ENCODE peak calls at places on chromosomes 2 and 18, in five cellular contexts. S is neuronal stem cell, R is mesenchymal stem cell, B is IMR-90, O is H1. V is an unnamed sample.

GRCh38 chr18:47150824-47151366 is 595 bp upstream of the HDHD2 start:
- DNase-seq in S (no peak), R (no peak), B (no peak), O (no peak), V (no peak)

GRCh38 chr2:26772064-26773001 is 8.2 kb downstream of the SLC35F6 start:
- DNase-seq in S (no peak), R (peak; percentile 68), B (peak; percentile 38), O (no peak), V (peak; percentile 51)

GRCh38 chr2:35989040-35989439 is 366.5 kb upstream of the CRIM1 start:
- DNase-seq in S (no peak), R (no peak), B (no peak), O (no peak), V (no peak)

GRCh38 chr2:235238537-235238936 is 255.3 kb upstream of the AGAP1 start:
- DNase-seq in S (no peak), R (peak; percentile 60), B (peak; percentile 46), O (no peak), V (no peak)

GRCh38 chr2:195632852-195633572 is 24.0 kb upstream of the SLC39A10 start:
- DNase-seq in S (no peak), R (no peak), B (no peak), O (no peak), V (no peak)

GRCh38 chr18:8300749-8301148 is 308.5 kb upstream of the RAB12 start:
- DNase-seq in S (no peak), R (no peak), B (peak; percentile 34), O (no peak), V (no peak)

GRCh38 chr2:105243961-105244360 is 2.4 kb downstream of the GPR45 start:
- DNase-seq in S (no peak), R (no peak), B (no peak), O (no peak), V (no peak)

GRCh38 chr2:20300656-20301055 is 50.0 kb downstream of the PUM2 start:
- DNase-seq in S (no peak), R (no peak), B (no peak), O (no peak), V (peak; percentile 26)

GRCh38 chr2:3284657-3285630 is 92.7 kb downstream of the EIPR1 start:
- DNase-seq in S (no peak), R (no peak), B (no peak), O (no peak), V (no peak)

GRCh38 chr2:180698668-180699067 is 281.7 kb upstream of the UBE2E3 start:
- DNase-seq in S (no peak), R (no peak), B (no peak), O (no peak), V (no peak)

GRCh38 chr2:163595033-163595432 is 140.8 kb downstream of the FIGN start:
- DNase-seq in S (no peak), R (no peak), B (peak; percentile 4), O (no peak), V (no peak)

GRCh38 chr18:75429975-75430374 is 2.5 kb upstream of the SMIM21 start:
- DNase-seq in S (no peak), R (no peak), B (no peak), O (no peak), V (no peak)

GRCh38 chr18:10234912-10235439 is 219.5 kb upstream of the APCDD1 start:
- DNase-seq in S (no peak), R (peak; percentile 84), B (peak; percentile 85), O (no peak), V (no peak)

GRCh38 chr18:78105611-78106010 is 856.0 kb downstream of the GALR1 start:
- DNase-seq in S (no peak), R (no peak), B (no peak), O (no peak), V (no peak)

GRCh38 chr2:85011098-85011497 is 40.1 kb downstream of the KCMF1 start:
- DNase-seq in S (no peak), R (no peak), B (no peak), O (no peak), V (no peak)

GRCh38 chr2:53545159-53546055 is 222.2 kb upstream of the CHAC2 start:
- DNase-seq in S (no peak), R (no peak), B (no peak), O (no peak), V (no peak)

GRCh38 chr2:41400057-41400665 is 647.7 kb upstream of the PKDCC start:
- DNase-seq in S (peak; percentile 20), R (peak; percentile 12), B (no peak), O (no peak), V (no peak)

GRCh38 chr2:202337706-202338346 is 38.3 kb upstream of the BMPR2 start:
- DNase-seq in S (no peak), R (no peak), B (no peak), O (no peak), V (no peak)
- H2BK5ac ChIP-seq in S (no peak overlapping the region), R (no peak overlapping the region), B (no peak overlapping the region), O (no peak overlapping the region), V (no peak overlapping the region)

GRCh38 chr2:128308284-128308731 is 10.4 kb downstream of the HS6ST1 start:
- DNase-seq in S (no peak), R (no peak), B (no peak), O (no peak), V (no peak)

GRCh38 chr2:128306081-128306930 is 12.4 kb downstream of the HS6ST1 start:
- DNase-seq in S (no peak), R (peak; percentile 99), B (peak; percentile 100), O (no peak), V (peak; percentile 79)

GRCh38 chr2:128307595-128307994 is 11.1 kb downstream of the HS6ST1 start:
- DNase-seq in S (no peak), R (no peak), B (no peak), O (no peak), V (no peak)

GRCh38 chr2:128305555-128306080 is 13.1 kb downstream of the HS6ST1 start:
- DNase-seq in S (no peak), R (peak; percentile 82), B (peak; percentile 75), O (no peak), V (peak; percentile 49)

GRCh38 chr2:128306931-128307460 is 11.7 kb downstream of the HS6ST1 start:
- DNase-seq in S (no peak), R (no peak), B (no peak), O (no peak), V (no peak)
- H3K79me1 ChIP-seq in S (peaks cover 34% of the 10 kb centered on the region), R (peaks cover 47% of the 10 kb centered on the region), B (peaks cover 37% of the 10 kb centered on the region), O (peaks cover 67% of the 10 kb centered on the region), V (peaks cover 22% of the 10 kb centered on the region)

DNA sequence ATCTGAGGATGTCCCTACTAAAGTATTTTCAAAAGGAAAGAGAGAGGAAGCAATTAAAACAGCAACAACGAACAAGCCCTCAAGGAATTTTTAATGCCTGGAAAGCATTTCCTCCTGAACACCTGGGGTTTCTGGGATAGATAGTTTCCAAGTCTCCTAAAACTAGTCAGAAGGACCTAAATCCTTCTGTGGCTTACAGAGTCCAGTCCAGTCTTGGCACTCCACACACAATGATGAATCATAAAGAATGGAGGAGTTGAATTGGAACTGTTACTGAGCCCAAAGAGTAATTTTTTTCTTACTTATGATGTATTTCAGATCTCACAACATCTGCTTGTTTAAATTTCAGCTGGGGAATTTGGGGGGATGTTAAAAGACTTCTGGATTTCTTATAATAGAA is 144.6 kb upstream of the SETBP1 start:
- DNase-seq in S (no peak), R (no peak), B (peak; percentile 13), O (no peak), V (no peak)
- H3K4me1 ChIP-seq in S (peaks cover 2% of the 10 kb centered on the region), R (peaks cover 2% of the 10 kb centered on the region), B (no peaks in the 10 kb centered on the region), O (no peaks in the 10 kb centered on the region), V (peaks cover 5% of the 10 kb centered on the region)

DNA sequence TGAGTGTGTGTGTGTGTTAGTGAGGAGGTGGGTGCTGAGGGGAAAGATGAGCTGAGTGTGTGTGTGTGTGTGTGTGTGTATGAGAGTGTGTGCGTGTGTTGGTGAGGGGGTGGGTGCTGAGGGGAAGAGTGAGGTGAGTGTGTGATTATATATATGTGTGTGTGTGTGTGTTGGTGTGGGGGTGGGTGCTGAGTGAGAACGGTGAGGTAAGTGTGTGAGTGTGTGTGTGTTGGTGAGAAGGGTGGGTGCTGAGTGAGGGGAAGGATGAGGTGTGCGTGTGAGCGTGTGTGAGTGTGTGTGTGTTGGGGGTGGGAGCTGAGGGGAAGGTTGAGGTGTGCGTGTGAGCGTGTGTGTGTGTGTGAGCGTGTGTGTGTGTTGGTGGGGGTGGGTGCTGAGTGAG is 322.0 kb upstream of the NT5C1B start:
- DNase-seq in S (no peak), R (no peak), B (no peak), O (no peak), V (no peak)
- H2BK5ac ChIP-seq in S (no peak overlapping the region), R (no peak overlapping the region), B (peak overlapping the region; percentile 98), O (no peak overlapping the region), V (no peak overlapping the region)